ENCODE peak calls at places on chromosome 11, in nine cellular contexts. L is T-helper 1 cell; U is stimulated activated CD4-positive, alpha-beta T cell treated with anti-CD3 and anti-CD28 coated beads, Interleukin-4, amount 100 ng/mL, for 4 hours; E is fibroblast of lung; D is AG10803; W is H4; Q is amygdala; Y is stimulated activated CD8-positive, alpha-beta memory T cell treated with anti-CD3 and anti-CD28 coated beads, Interleukin-4, amount 100 ng/mL, for 1 hour; J is kidney epithelial cell. R is an unnamed sample.

GRCh38 chr11:104946907-104947306 is 21.5 kb downstream of the CASP4 start:
- DNase-seq in L (no peak), U (peak; percentile 8), E (peak; percentile 41), D (peak; percentile 59), W (peak; percentile 35), Q (no peak), Y (no peak), J (no peak), R (peak; percentile 33)

GRCh38 chr11:117424781-117425180 is 97.1 kb downstream of the CEP164 start:
- DNase-seq in L (no peak), U (no peak), E (no peak), D (peak; percentile 73), W (no peak), Q (no peak), Y (no peak), J (no peak), R (no peak)

GRCh38 chr11:118921929-118922744 is 3.6 kb downstream of the BCL9L start:
- DNase-seq in L (no peak), U (no peak), E (peak; percentile 66), D (peak; percentile 91), W (peak; percentile 83), Q (peak; percentile 38), Y (no peak), J (no peak), R (no peak)

GRCh38 chr11:113802621-113803020 is 23.0 kb downstream of the CLDN25 start:
- DNase-seq in L (no peak), U (no peak), E (no peak), D (no peak), W (no peak), Q (no peak), Y (no peak), J (no peak), R (no peak)

GRCh38 chr11:11567862-11568650 is 53.7 kb downstream of the GALNT18 start:
- DNase-seq in L (no peak), U (no peak), E (peak; percentile 54), D (no peak), W (peak; percentile 40), Q (no peak), Y (no peak), J (peak; percentile 25), R (no peak)

GRCh38 chr11:23226331-23226909 is 366.1 kb upstream of the CCDC179 start:
- DNase-seq in L (no peak), U (no peak), E (peak; percentile 36), D (peak; percentile 90), W (no peak), Q (no peak), Y (no peak), J (no peak), R (no peak)

GRCh38 chr11:120336641-120337132 is 474 bp downstream of the ARHGEF12 start:
- DNase-seq in L (peak; percentile 6), U (no peak), E (peak; percentile 30), D (no peak), W (no peak), Q (peak; percentile 42), Y (no peak), J (no peak), R (no peak)

GRCh38 chr11:125553357-125553756 is 15.9 kb upstream of the EI24 start:
- DNase-seq in L (no peak), U (no peak), E (no peak), D (no peak), W (no peak), Q (no peak), Y (no peak), J (no peak), R (no peak)

GRCh38 chr11:128525411-128526243 is 61.7 kb downstream of the ETS1 start:
- DNase-seq in L (peak; percentile 24), U (no peak), E (peak; percentile 92), D (peak; percentile 79), W (peak; percentile 63), Q (peak; percentile 19), Y (no peak), J (no peak), R (no peak)

R was measured in activated T-cell treated with anti-CD3 and anti-CD28 coated beads for 4 hours.